ENCODE peak calls at places on chromosomes 6 and 20, in nine cellular contexts. One of them, this sample, is unnamed.

GRCh38 chr6:50714487-50715379 is 1.4 kb downstream of the TFAP2D start:
- DNase-seq in thyroid gland: no peak
- DNase-seq in tibial nerve: no peak
- DNase-seq in tibial artery: no peak
- DNase-seq in heart left ventricle: no peak
- DNase-seq in PC-9: no peak
- DNase-seq in foreskin keratinocyte: no peak
- DNase-seq in sigmoid colon: no peak
- DNase-seq in CD8-positive, alpha-beta T cell: no peak
- DNase-seq in this sample: no peak

GRCh38 chr6:25173951-25174474 is 105.2 kb upstream of the CARMIL1 start:
- DNase-seq in PC-9: peak
- DNase-seq in tibial artery: no peak
- DNase-seq in sigmoid colon: no peak
- DNase-seq in CD8-positive, alpha-beta T cell: no peak
- DNase-seq in heart left ventricle: no peak
- DNase-seq in foreskin keratinocyte: peak
- DNase-seq in thyroid gland: no peak
- DNase-seq in tibial nerve: no peak
- DNase-seq in this sample: peak

GRCh38 chr6:135250234-135250633 is 69.1 kb downstream of the MYB start:
- DNase-seq in tibial nerve: no peak
- DNase-seq in heart left ventricle: no peak
- DNase-seq in CD8-positive, alpha-beta T cell: no peak
- DNase-seq in sigmoid colon: no peak
- DNase-seq in PC-9: no peak
- DNase-seq in foreskin keratinocyte: no peak
- DNase-seq in tibial artery: no peak
- DNase-seq in thyroid gland: no peak
- DNase-seq in this sample: no peak

GRCh38 chr6:44059359-44060342 is 67.6 kb downstream of the MRPL14 start:
- DNase-seq in tibial artery: no peak
- DNase-seq in tibial nerve: no peak
- DNase-seq in thyroid gland: peak
- DNase-seq in PC-9: no peak
- DNase-seq in foreskin keratinocyte: no peak
- DNase-seq in sigmoid colon: no peak
- DNase-seq in heart left ventricle: no peak
- DNase-seq in CD8-positive, alpha-beta T cell: no peak
- DNase-seq in this sample: no peak

GRCh38 chr6:41537359-41537758 is 8.8 kb upstream of the FOXP4 start:
- DNase-seq in tibial artery: no peak
- DNase-seq in CD8-positive, alpha-beta T cell: no peak
- DNase-seq in thyroid gland: no peak
- DNase-seq in tibial nerve: no peak
- DNase-seq in PC-9: no peak
- DNase-seq in foreskin keratinocyte: no peak
- DNase-seq in sigmoid colon: no peak
- DNase-seq in heart left ventricle: no peak
- DNase-seq in this sample: no peak

GRCh38 chr6:135675862-135676261 is 175.6 kb upstream of the PDE7B start:
- DNase-seq in tibial nerve: no peak
- DNase-seq in foreskin keratinocyte: no peak
- DNase-seq in CD8-positive, alpha-beta T cell: peak
- DNase-seq in thyroid gland: no peak
- DNase-seq in PC-9: no peak
- DNase-seq in tibial artery: no peak
- DNase-seq in heart left ventricle: no peak
- DNase-seq in sigmoid colon: no peak
- DNase-seq in this sample: no peak

GRCh38 chr6:52527436-52527835 is 49.4 kb downstream of the TRAM2 start:
- DNase-seq in thyroid gland: no peak
- DNase-seq in CD8-positive, alpha-beta T cell: no peak
- DNase-seq in tibial artery: no peak
- DNase-seq in heart left ventricle: no peak
- DNase-seq in tibial nerve: no peak
- DNase-seq in sigmoid colon: no peak
- DNase-seq in PC-9: no peak
- DNase-seq in foreskin keratinocyte: no peak
- DNase-seq in this sample: no peak

GRCh38 chr20:19757487-19757972 is 528 bp upstream of the RIN2 start:
- DNase-seq in CD8-positive, alpha-beta T cell: no peak
- DNase-seq in tibial artery: peak
- DNase-seq in thyroid gland: peak
- DNase-seq in tibial nerve: peak
- DNase-seq in PC-9: peak
- DNase-seq in foreskin keratinocyte: no peak
- DNase-seq in heart left ventricle: peak
- DNase-seq in sigmoid colon: peak
- DNase-seq in this sample: no peak

GRCh38 chr6:53628354-53629119 is 37.0 kb downstream of the KLHL31 start:
- DNase-seq in PC-9: no peak
- DNase-seq in foreskin keratinocyte: peak
- DNase-seq in thyroid gland: no peak
- DNase-seq in tibial nerve: no peak
- DNase-seq in heart left ventricle: no peak
- DNase-seq in CD8-positive, alpha-beta T cell: no peak
- DNase-seq in sigmoid colon: no peak
- DNase-seq in tibial artery: no peak
- DNase-seq in this sample: no peak

GRCh38 chr6:137571854-137572253 is 77.7 kb upstream of the OLIG3 start:
- DNase-seq in thyroid gland: peak
- DNase-seq in tibial nerve: no peak
- DNase-seq in sigmoid colon: no peak
- DNase-seq in tibial artery: no peak
- DNase-seq in foreskin keratinocyte: peak
- DNase-seq in heart left ventricle: no peak
- DNase-seq in PC-9: peak
- DNase-seq in CD8-positive, alpha-beta T cell: peak
- DNase-seq in this sample: no peak

GRCh38 chr6:12545837-12546658 is 170.5 kb upstream of the PHACTR1 start:
- DNase-seq in foreskin keratinocyte: peak
- DNase-seq in PC-9: peak
- DNase-seq in thyroid gland: no peak
- DNase-seq in CD8-positive, alpha-beta T cell: no peak
- DNase-seq in sigmoid colon: no peak
- DNase-seq in tibial nerve: no peak
- DNase-seq in heart left ventricle: no peak
- DNase-seq in tibial artery: no peak
- DNase-seq in this sample: peak

GRCh38 chr20:4795394-4795793 is 73.7 kb downstream of the PRND start:
- DNase-seq in PC-9: peak
- DNase-seq in tibial nerve: no peak
- DNase-seq in foreskin keratinocyte: peak
- DNase-seq in heart left ventricle: no peak
- DNase-seq in thyroid gland: no peak
- DNase-seq in sigmoid colon: no peak
- DNase-seq in CD8-positive, alpha-beta T cell: peak
- DNase-seq in tibial artery: no peak
- DNase-seq in this sample: no peak

GRCh38 chr20:15610700-15611277 is 962.5 kb downstream of the KIF16B start:
- DNase-seq in thyroid gland: no peak
- DNase-seq in tibial artery: no peak
- DNase-seq in foreskin keratinocyte: no peak
- DNase-seq in heart left ventricle: no peak
- DNase-seq in CD8-positive, alpha-beta T cell: no peak
- DNase-seq in sigmoid colon: no peak
- DNase-seq in tibial nerve: no peak
- DNase-seq in PC-9: no peak
- DNase-seq in this sample: no peak

GRCh38 chr6:137882225-137882961 is 15.3 kb downstream of the TNFAIP3 start:
- DNase-seq in PC-9: no peak
- DNase-seq in thyroid gland: no peak
- DNase-seq in heart left ventricle: no peak
- DNase-seq in tibial artery: no peak
- DNase-seq in CD8-positive, alpha-beta T cell: peak
- DNase-seq in sigmoid colon: no peak
- DNase-seq in foreskin keratinocyte: no peak
- DNase-seq in tibial nerve: no peak
- DNase-seq in this sample: no peak

GRCh38 chr6:40398810-40399477 is 188.2 kb downstream of the LRFN2 start:
- DNase-seq in CD8-positive, alpha-beta T cell: no peak
- DNase-seq in PC-9: no peak
- DNase-seq in heart left ventricle: no peak
- DNase-seq in thyroid gland: peak
- DNase-seq in sigmoid colon: no peak
- DNase-seq in tibial artery: no peak
- DNase-seq in foreskin keratinocyte: no peak
- DNase-seq in tibial nerve: no peak
- DNase-seq in this sample: no peak

GRCh38 chr6:163712569-163712966 is 298.1 kb downstream of the QKI start:
- DNase-seq in PC-9: no peak
- DNase-seq in CD8-positive, alpha-beta T cell: no peak
- DNase-seq in thyroid gland: no peak
- DNase-seq in tibial nerve: no peak
- DNase-seq in heart left ventricle: no peak
- DNase-seq in sigmoid colon: no peak
- DNase-seq in foreskin keratinocyte: no peak
- DNase-seq in tibial artery: no peak
- DNase-seq in this sample: no peak
- H3K27ac ChIP-seq in PC-9: no peak
- H3K27ac ChIP-seq in CD8-positive, alpha-beta T cell: no peak
- H3K27ac ChIP-seq in thyroid gland: no peak
- H3K27ac ChIP-seq in tibial nerve: peak
- H3K27ac ChIP-seq in heart left ventricle: peak
- H3K27ac ChIP-seq in sigmoid colon: no peak
- H3K27ac ChIP-seq in foreskin keratinocyte: no peak
- H3K27ac ChIP-seq in tibial artery: peak
- H3K27ac ChIP-seq in this sample: no peak

GRCh38 chr6:161010418-161010817 is 18.8 kb downstream of the MAP3K4 start:
- DNase-seq in tibial nerve: no peak
- DNase-seq in CD8-positive, alpha-beta T cell: no peak
- DNase-seq in PC-9: no peak
- DNase-seq in sigmoid colon: no peak
- DNase-seq in thyroid gland: no peak
- DNase-seq in heart left ventricle: no peak
- DNase-seq in tibial artery: no peak
- DNase-seq in foreskin keratinocyte: no peak
- DNase-seq in this sample: no peak
- H3K27ac ChIP-seq in tibial nerve: no peak
- H3K27ac ChIP-seq in CD8-positive, alpha-beta T cell: no peak
- H3K27ac ChIP-seq in PC-9: no peak
- H3K27ac ChIP-seq in sigmoid colon: no peak
- H3K27ac ChIP-seq in thyroid gland: no peak
- H3K27ac ChIP-seq in heart left ventricle: no peak
- H3K27ac ChIP-seq in tibial artery: no peak
- H3K27ac ChIP-seq in foreskin keratinocyte: no peak
- H3K27ac ChIP-seq in this sample: no peak

GRCh38 chr20:57470212-57470522 is 54.8 kb downstream of the CTCFL start:
- DNase-seq in thyroid gland: no peak
- DNase-seq in tibial nerve: no peak
- DNase-seq in PC-9: no peak
- DNase-seq in CD8-positive, alpha-beta T cell: no peak
- DNase-seq in sigmoid colon: peak
- DNase-seq in tibial artery: peak
- DNase-seq in foreskin keratinocyte: no peak
- DNase-seq in heart left ventricle: no peak
- DNase-seq in this sample: no peak

GRCh38 chr20:57470666-57471495 is 54.1 kb downstream of the CTCFL start:
- DNase-seq in tibial nerve: no peak
- DNase-seq in tibial artery: peak
- DNase-seq in CD8-positive, alpha-beta T cell: no peak
- DNase-seq in heart left ventricle: no peak
- DNase-seq in PC-9: no peak
- DNase-seq in thyroid gland: no peak
- DNase-seq in sigmoid colon: peak
- DNase-seq in foreskin keratinocyte: no peak
- DNase-seq in this sample: no peak

GRCh38 chr20:57469418-57470211 is 55.3 kb downstream of the CTCFL start:
- DNase-seq in PC-9: no peak
- DNase-seq in CD8-positive, alpha-beta T cell: no peak
- DNase-seq in sigmoid colon: peak
- DNase-seq in heart left ventricle: peak
- DNase-seq in foreskin keratinocyte: no peak
- DNase-seq in thyroid gland: peak
- DNase-seq in tibial artery: peak
- DNase-seq in tibial nerve: no peak
- DNase-seq in this sample: no peak

GRCh38 chr20:57467742-57468141 is 57.2 kb downstream of the CTCFL start:
- DNase-seq in PC-9: no peak
- DNase-seq in heart left ventricle: no peak
- DNase-seq in tibial nerve: no peak
- DNase-seq in thyroid gland: no peak
- DNase-seq in CD8-positive, alpha-beta T cell: no peak
- DNase-seq in foreskin keratinocyte: no peak
- DNase-seq in tibial artery: no peak
- DNase-seq in sigmoid colon: peak
- DNase-seq in this sample: no peak

GRCh38 chr20:57468523-57469417 is 56.2 kb downstream of the CTCFL start:
- DNase-seq in heart left ventricle: no peak
- DNase-seq in thyroid gland: peak
- DNase-seq in tibial nerve: no peak
- DNase-seq in tibial artery: no peak
- DNase-seq in CD8-positive, alpha-beta T cell: no peak
- DNase-seq in sigmoid colon: peak
- DNase-seq in foreskin keratinocyte: no peak
- DNase-seq in PC-9: no peak
- DNase-seq in this sample: no peak
- H3K27ac ChIP-seq in heart left ventricle: no peak
- H3K27ac ChIP-seq in thyroid gland: no peak
- H3K27ac ChIP-seq in tibial nerve: no peak
- H3K27ac ChIP-seq in tibial artery: no peak
- H3K27ac ChIP-seq in CD8-positive, alpha-beta T cell: no peak
- H3K27ac ChIP-seq in sigmoid colon: peak
- H3K27ac ChIP-seq in foreskin keratinocyte: no peak
- H3K27ac ChIP-seq in PC-9: no peak
- H3K27ac ChIP-seq in this sample: no peak

DNA sequence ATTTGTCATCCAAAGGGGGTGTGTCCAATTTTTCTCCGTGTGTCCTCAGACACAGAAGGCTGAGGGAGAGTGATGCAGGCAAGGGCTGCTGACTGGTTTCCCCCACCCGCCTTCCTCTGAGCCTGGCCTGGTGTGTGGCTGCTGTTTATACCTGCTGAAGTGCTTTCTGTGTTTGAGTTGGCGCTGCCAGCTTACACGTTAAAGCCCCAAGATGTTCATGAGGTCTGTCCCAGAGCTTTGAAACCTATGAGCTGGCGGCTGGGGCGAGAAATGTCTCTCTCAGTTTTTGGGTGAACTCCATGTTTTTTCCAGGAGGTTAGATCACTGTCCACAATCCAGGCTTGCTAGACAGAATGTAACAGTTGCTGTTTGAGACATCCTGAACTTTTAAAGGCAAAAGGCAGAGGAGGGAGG is 69.0 kb upstream of the CCN2 start:
- DNase-seq in CD8-positive, alpha-beta T cell: no peak
- DNase-seq in thyroid gland: peak
- DNase-seq in sigmoid colon: peak
- DNase-seq in foreskin keratinocyte: no peak
- DNase-seq in heart left ventricle: no peak
- DNase-seq in PC-9: no peak
- DNase-seq in tibial artery: peak
- DNase-seq in tibial nerve: peak
- DNase-seq in this sample: no peak
- H3K27ac ChIP-seq in CD8-positive, alpha-beta T cell: no peak
- H3K27ac ChIP-seq in thyroid gland: no peak
- H3K27ac ChIP-seq in sigmoid colon: peak
- H3K27ac ChIP-seq in foreskin keratinocyte: no peak
- H3K27ac ChIP-seq in heart left ventricle: peak
- H3K27ac ChIP-seq in PC-9: no peak
- H3K27ac ChIP-seq in tibial artery: peak
- H3K27ac ChIP-seq in tibial nerve: peak
- H3K27ac ChIP-seq in this sample: no peak

GRCh38 chr6:5645275-5645674 is 361.4 kb downstream of the NRN1 start:
- DNase-seq in heart left ventricle: no peak
- DNase-seq in thyroid gland: no peak
- DNase-seq in tibial artery: no peak
- DNase-seq in CD8-positive, alpha-beta T cell: no peak
- DNase-seq in tibial nerve: no peak
- DNase-seq in PC-9: no peak
- DNase-seq in foreskin keratinocyte: no peak
- DNase-seq in sigmoid colon: no peak
- DNase-seq in this sample: no peak
- H3K27ac ChIP-seq in heart left ventricle: no peak
- H3K27ac ChIP-seq in thyroid gland: no peak
- H3K27ac ChIP-seq in tibial artery: no peak
- H3K27ac ChIP-seq in CD8-positive, alpha-beta T cell: no peak
- H3K27ac ChIP-seq in tibial nerve: no peak
- H3K27ac ChIP-seq in PC-9: no peak
- H3K27ac ChIP-seq in foreskin keratinocyte: no peak
- H3K27ac ChIP-seq in sigmoid colon: no peak
- H3K27ac ChIP-seq in this sample: no peak

This sample was measured in epithelial cell of prostate.